ENCODE peak calls at places on chromosome 7, in ten cellular contexts. L is fibroblast of lung, F is colonic mucosa, K is chondrocyte, A is fibroblast of pulmonary artery, H is spleen, Y is Calu3, U is cardiac fibroblast, Z is stomach, R is kidney epithelial cell. M is an unnamed sample.
A peak's percentile ranks its signal among the peaks of the same experiment; 100 is the strongest.

GRCh38 chr7:46939558-46939957 is 642.4 kb downstream of the TNS3 start:
- DNase-seq in L (no peak), F (no peak), K (no peak), A (no peak), H (no peak), Y (no peak), U (no peak), Z (no peak), R (no peak), M (no peak)

GRCh38 chr7:115721293-115721920 is 309.2 kb downstream of the TFEC start:
- DNase-seq in L (no peak), F (no peak), K (no peak), A (no peak), H (no peak), Y (no peak), U (no peak), Z (no peak), R (no peak), M (no peak)

GRCh38 chr7:7617550-7617949 is 23.0 kb upstream of the UMAD1 start:
- DNase-seq in L (no peak), F (no peak), K (no peak), A (no peak), H (no peak), Y (no peak), U (no peak), Z (no peak), R (no peak), M (no peak)

GRCh38 chr7:128962837-128963236 is 25.1 kb downstream of the IRF5 start:
- DNase-seq in L (no peak), F (no peak), K (no peak), A (peak; percentile 9), H (no peak), Y (no peak), U (no peak), Z (no peak), R (no peak), M (no peak)

GRCh38 chr7:111558948-111559347 is 3.3 kb downstream of the IMMP2L start:
- DNase-seq in L (peak; percentile 41), F (no peak), K (no peak), A (no peak), H (no peak), Y (no peak), U (no peak), Z (no peak), R (no peak), M (no peak)

GRCh38 chr7:79451580-79451979 is 1.9 kb downstream of the MAGI2 start:
- DNase-seq in L (no peak), F (no peak), K (no peak), A (no peak), H (no peak), Y (no peak), U (no peak), Z (no peak), R (no peak), M (no peak)

GRCh38 chr7:94223375-94224084 is 171.2 kb upstream of the COL1A2 start:
- DNase-seq in L (peak; percentile 68), F (no peak), K (no peak), A (peak; percentile 75), H (no peak), Y (peak; percentile 38), U (peak; percentile 81), Z (no peak), R (peak; percentile 12), M (no peak)

GRCh38 chr7:74092964-74093339 is 9.3 kb downstream of the LIMK1 start:
- DNase-seq in L (no peak), F (no peak), K (no peak), A (no peak), H (peak; percentile 90), Y (no peak), U (peak; percentile 33), Z (no peak), R (no peak), M (no peak)

GRCh38 chr7:131164025-131164899 is 163.4 kb upstream of the MKLN1 start:
- DNase-seq in L (peak; percentile 75), F (no peak), K (no peak), A (peak; percentile 90), H (no peak), Y (no peak), U (peak; percentile 93), Z (no peak), R (peak; percentile 71), M (no peak)

GRCh38 chr7:44395067-44395466 is 69.7 kb upstream of the CAMK2B start:
- DNase-seq in L (no peak), F (no peak), K (no peak), A (no peak), H (no peak), Y (no peak), U (no peak), Z (no peak), R (no peak), M (no peak)

GRCh38 chr7:87625101-87625500 is 3.1 kb upstream of the RUNDC3B start:
- DNase-seq in L (no peak), F (no peak), K (no peak), A (no peak), H (no peak), Y (no peak), U (no peak), Z (no peak), R (no peak), M (no peak)
- TF ChIP-seq CTCF in L (no peak), F (no peak), K (no peak), A (no peak), H (no peak), Y (no peak), U (no peak), Z (no peak), R (no peak), M (no peak)

GRCh38 chr7:43096875-43097274 is 15.6 kb upstream of the HECW1 start:
- DNase-seq in L (no peak), F (no peak), K (no peak), A (no peak), H (no peak), Y (no peak), U (no peak), Z (no peak), R (no peak), M (no peak)

GRCh38 chr7:43104874-43105520 is 7.5 kb upstream of the HECW1 start:
- DNase-seq in L (no peak), F (no peak), K (no peak), A (no peak), H (no peak), Y (no peak), U (no peak), Z (no peak), R (no peak), M (no peak)

GRCh38 chr7:43105521-43106120 is 6.8 kb upstream of the HECW1 start:
- DNase-seq in L (no peak), F (no peak), K (no peak), A (peak; percentile 25), H (no peak), Y (no peak), U (peak; percentile 45), Z (no peak), R (no peak), M (no peak)

DNA sequence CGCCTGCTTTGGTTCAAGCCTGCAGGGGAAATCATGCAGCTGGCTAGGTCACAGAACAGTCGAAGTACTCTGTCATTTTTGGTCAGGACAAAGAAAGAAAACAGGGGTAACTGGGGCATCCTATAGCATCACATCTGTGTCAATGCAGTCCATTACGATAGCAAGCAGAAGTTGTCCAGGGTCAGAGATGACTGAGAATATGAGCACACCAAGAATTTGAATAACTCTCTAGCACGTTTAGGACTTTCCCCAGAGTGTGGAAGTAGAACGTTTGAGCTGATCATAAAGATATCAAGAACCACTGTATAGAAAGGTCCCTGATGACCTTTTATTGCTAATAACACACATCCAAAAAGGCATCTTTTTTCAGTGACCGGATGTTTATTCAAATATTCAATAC is 12.7 kb upstream of the HECW1 start:
- DNase-seq in L (no peak), F (no peak), K (no peak), A (no peak), H (no peak), Y (no peak), U (no peak), Z (no peak), R (no peak), M (no peak)
- TF ChIP-seq CTCF in L (no peak), F (no peak), K (no peak), A (no peak), H (no peak), Y (no peak), U (no peak), Z (no peak), R (no peak), M (no peak)

GRCh38 chr7:49187543-49188268 is 263.4 kb downstream of the CDC14C start:
- DNase-seq in L (no peak), F (no peak), K (no peak), A (no peak), H (no peak), Y (peak; percentile 3), U (no peak), Z (no peak), R (no peak), M (no peak)
- TF ChIP-seq CTCF in L (no peak), F (no peak), K (no peak), A (no peak), H (no peak), Y (no peak), U (no peak), Z (no peak), R (no peak), M (no peak)

GRCh38 chr7:118902600-118902999 is 678.1 kb downstream of the ANKRD7 start:
- DNase-seq in L (no peak), F (no peak), K (no peak), A (no peak), H (no peak), Y (no peak), U (no peak), Z (no peak), R (no peak), M (no peak)

GRCh38 chr7:118898284-118898683 is 673.8 kb downstream of the ANKRD7 start:
- DNase-seq in L (no peak), F (no peak), K (no peak), A (no peak), H (no peak), Y (no peak), U (no peak), Z (no peak), R (no peak), M (no peak)
- TF ChIP-seq CTCF in L (no peak), F (no peak), K (no peak), A (no peak), H (no peak), Y (no peak), U (no peak), Z (no peak), R (no peak), M (no peak)